ENCODE peak calls at places on chromosomes 2 and 18, in seven cellular contexts. T is AG04450, S is MG63, N is adipocyte, K is thyroid gland, B is astrocyte, A is NT2/D1. G is an unnamed sample.

GRCh38 chr2:101386599-101387150 is 628 bp downstream of the CREG2 start:
- DNase-seq in S (no peak), A (no peak), K (no peak), T (no peak), N (no peak), B (no peak), G (no peak)

GRCh38 chr2:111662771-111663470 is 221.1 kb downstream of the ANAPC1 start:
- DNase-seq in A (no peak), S (peak; percentile 36), T (no peak), K (no peak), B (peak; percentile 80), N (no peak), G (peak; percentile 18)

GRCh38 chr2:3282056-3282998 is 95.3 kb downstream of the EIPR1 start:
- DNase-seq in T (peak; percentile 23), B (peak; percentile 83), A (no peak), K (peak; percentile 87), N (peak; percentile 64), S (peak; percentile 84), G (no peak)

GRCh38 chr18:58867281-58867961 is 2.7 kb downstream of the ZNF532 start:
- DNase-seq in N (peak; percentile 15), A (no peak), B (peak; percentile 70), S (no peak), K (peak; percentile 33), T (no peak), G (no peak)

GRCh38 chr2:138020432-138020831 is 56.2 kb downstream of the HNMT start:
- DNase-seq in K (no peak), A (no peak), T (no peak), N (no peak), S (no peak), B (no peak), G (no peak)

GRCh38 chr18:46070683-46071614 is 1.1 kb downstream of the PSTPIP2 start:
- DNase-seq in T (no peak), A (no peak), B (no peak), N (no peak), K (no peak), S (no peak), G (no peak)

GRCh38 chr2:241461693-241462677 is 46.4 kb downstream of the STK25 start:
- DNase-seq in A (no peak), B (no peak), K (no peak), S (no peak), N (no peak), T (no peak), G (peak; percentile 27)

GRCh38 chr2:237732070-237732469 is 66.5 kb upstream of the RBM44 start:
- DNase-seq in B (no peak), K (no peak), A (no peak), N (no peak), T (no peak), S (no peak), G (no peak)

GRCh38 chr2:55839182-55839819 is 84.3 kb downstream of the EFEMP1 start:
- DNase-seq in B (peak; percentile 37), K (peak; percentile 70), S (no peak), A (no peak), T (peak; percentile 23), N (peak; percentile 40), G (peak; percentile 44)

GRCh38 chr2:73494031-73494430 is 108.4 kb downstream of the ALMS1 start:
- DNase-seq in S (no peak), B (peak; percentile 72), T (no peak), A (peak; percentile 2), K (no peak), N (no peak), G (no peak)

GRCh38 chr2:209809256-209809655 is 37.6 kb downstream of the UNC80 start:
- DNase-seq in K (no peak), N (no peak), S (no peak), A (no peak), T (no peak), B (no peak), G (no peak)
- H3K9me3 ChIP-seq in K (no peaks in the 10 kb centered on the region), N (no peaks in the 10 kb centered on the region), S (no peaks in the 10 kb centered on the region), A (no peaks in the 10 kb centered on the region), T (peaks cover 17% of the 10 kb centered on the region), B (no peaks in the 10 kb centered on the region), G (no peaks in the 10 kb centered on the region)

GRCh38 chr2:53516650-53517049 is 251.0 kb upstream of the CHAC2 start:
- DNase-seq in B (no peak), S (no peak), N (no peak), K (no peak), A (no peak), T (no peak), G (no peak)

GRCh38 chr2:53511549-53511948 is 256.1 kb upstream of the CHAC2 start:
- DNase-seq in S (no peak), T (no peak), N (no peak), K (no peak), B (no peak), A (no peak), G (no peak)

GRCh38 chr2:53513167-53513666 is 254.4 kb upstream of the CHAC2 start:
- DNase-seq in K (no peak), N (no peak), A (no peak), S (no peak), T (no peak), B (no peak), G (no peak)

GRCh38 chr2:53512071-53512841 is 255.3 kb upstream of the CHAC2 start:
- DNase-seq in S (peak; percentile 74), B (peak; percentile 60), K (no peak), T (peak; percentile 59), A (no peak), N (peak; percentile 75), G (no peak)

DNA sequence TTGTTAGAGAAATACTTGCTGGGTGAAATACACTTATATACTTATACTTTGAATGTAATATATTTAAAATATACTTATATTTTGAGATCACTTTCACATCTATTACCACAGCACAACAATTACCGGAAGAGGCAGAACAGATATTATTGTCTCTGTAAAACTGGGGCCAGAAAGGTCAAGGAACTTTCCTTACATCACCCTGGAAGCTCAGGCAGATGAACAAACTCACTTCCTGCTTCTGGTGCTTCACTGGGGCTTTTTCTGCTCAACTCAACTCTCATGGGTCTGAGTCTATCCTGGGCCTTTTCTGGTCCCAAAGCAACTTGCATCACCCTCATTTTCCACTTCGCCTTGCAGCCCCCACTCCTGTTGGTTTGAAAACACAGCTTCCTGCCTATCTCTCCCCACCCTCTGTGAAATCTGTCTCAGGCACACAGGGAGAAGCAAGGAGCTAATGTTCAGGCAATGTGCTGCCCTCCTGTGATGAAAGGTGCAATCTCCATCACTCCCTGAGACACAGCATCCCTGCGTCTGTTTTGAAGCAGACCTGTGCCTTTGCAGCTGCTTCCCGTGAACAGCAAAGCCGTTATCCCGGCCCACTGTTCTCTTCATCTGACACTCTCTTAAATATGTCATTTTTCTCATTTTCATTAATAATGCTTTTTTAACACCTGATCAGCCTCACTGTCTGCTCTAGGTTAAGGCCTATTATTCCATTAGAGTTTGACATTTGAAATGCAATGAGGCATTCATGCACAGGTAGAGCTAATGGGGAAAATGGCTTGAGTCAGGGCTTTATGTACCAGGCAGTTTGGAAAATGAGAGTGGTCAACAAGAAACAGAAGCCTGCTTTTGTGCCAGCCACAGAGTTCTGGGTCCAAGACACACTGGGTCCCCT is 251.9 kb upstream of the CHAC2 start:
- DNase-seq in S (no peak), B (no peak), A (no peak), T (no peak), K (no peak), N (no peak), G (no peak)
- H3K4me3 ChIP-seq in S (no peak overlapping the region), B (no peak overlapping the region), A (no peak overlapping the region), T (no peak overlapping the region), K (no peak overlapping the region), N (no peak overlapping the region), G (no peak overlapping the region)

GRCh38 chr2:65475000-65475399 is 42.6 kb upstream of the SPRED2 start:
- DNase-seq in B (no peak), K (no peak), A (no peak), N (no peak), T (no peak), S (no peak), G (no peak)

GRCh38 chr2:65477590-65477989 is 45.2 kb upstream of the SPRED2 start:
- DNase-seq in T (no peak), S (no peak), A (no peak), B (no peak), K (no peak), N (no peak), G (no peak)

GRCh38 chr2:65476778-65477177 is 44.4 kb upstream of the SPRED2 start:
- DNase-seq in K (no peak), T (no peak), A (no peak), B (no peak), N (no peak), S (no peak), G (no peak)

GRCh38 chr2:65471409-65471808 is 39.0 kb upstream of the SPRED2 start:
- DNase-seq in K (no peak), B (no peak), T (no peak), N (no peak), S (no peak), A (no peak), G (no peak)

GRCh38 chr2:65473045-65473444 is 40.6 kb upstream of the SPRED2 start:
- DNase-seq in S (no peak), K (no peak), A (no peak), B (no peak), N (no peak), T (no peak), G (no peak)
- H3K9me3 ChIP-seq in S (no peaks in the 10 kb centered on the region), K (no peaks in the 10 kb centered on the region), A (peaks cover 22% of the 10 kb centered on the region), B (peaks cover 11% of the 10 kb centered on the region), N (peaks cover 50% of the 10 kb centered on the region), T (peaks cover 17% of the 10 kb centered on the region), G (no peaks in the 10 kb centered on the region)

DNA sequence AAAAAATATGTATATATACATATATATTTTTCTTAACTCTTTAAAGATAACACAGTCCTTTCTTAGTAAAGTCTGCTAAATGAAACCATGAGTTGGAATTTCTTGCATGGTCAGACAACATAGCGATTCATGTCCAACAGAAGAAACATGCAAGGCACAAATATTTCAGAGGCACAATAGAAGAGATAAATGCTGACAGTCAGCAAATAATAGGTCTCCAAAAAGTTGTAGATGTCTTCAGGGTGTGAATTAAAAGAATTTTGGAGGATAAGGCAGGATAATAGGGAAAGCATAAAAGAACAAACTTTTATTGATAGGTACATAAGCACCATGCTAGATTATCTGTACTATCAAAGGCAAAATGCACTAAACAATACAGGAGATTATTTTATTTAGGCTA is 800.2 kb downstream of the PLCL1 start:
- DNase-seq in S (no peak), A (no peak), T (no peak), B (no peak), K (no peak), N (no peak), G (no peak)
- H3K4me3 ChIP-seq in S (no peak overlapping the region), A (no peak overlapping the region), T (no peak overlapping the region), B (no peak overlapping the region), K (no peak overlapping the region), N (no peak overlapping the region), G (no peak overlapping the region)

GRCh38 chr2:119710281-119710680 is 31.3 kb downstream of the TMEM177 start:
- DNase-seq in N (no peak), T (no peak), K (no peak), S (no peak), B (no peak), A (no peak), G (no peak)

GRCh38 chr2:119711352-119711751 is 32.4 kb downstream of the TMEM177 start:
- DNase-seq in K (no peak), N (no peak), B (no peak), A (no peak), T (no peak), S (no peak), G (no peak)

GRCh38 chr2:119715409-119716295 is 36.7 kb downstream of the TMEM177 start:
- DNase-seq in A (no peak), B (no peak), K (peak; percentile 80), S (no peak), T (no peak), N (no peak), G (no peak)

GRCh38 chr2:119713819-119714490 is 35.0 kb downstream of the TMEM177 start:
- DNase-seq in N (no peak), T (no peak), K (peak; percentile 95), A (no peak), B (no peak), S (no peak), G (no peak)

GRCh38 chr2:119712571-119712970 is 33.6 kb downstream of the TMEM177 start:
- DNase-seq in A (no peak), K (no peak), N (no peak), B (no peak), S (no peak), T (no peak), G (no peak)
- H3K9me3 ChIP-seq in A (no peaks in the 10 kb centered on the region), K (no peaks in the 10 kb centered on the region), N (peaks cover 3% of the 10 kb centered on the region), B (no peaks in the 10 kb centered on the region), S (no peaks in the 10 kb centered on the region), T (no peaks in the 10 kb centered on the region), G (no peaks in the 10 kb centered on the region)